ENCODE peak calls at places on chromosomes 16 and 17, in ten cellular contexts. Q is RWPE1, Z is foreskin keratinocyte, K is NCI-H1092, N is MCF 10A, P is transverse colon, T is testis, B is AG09309, H is left ventricle myocardium superior, J is psoas muscle. L is an unnamed sample.

GRCh38 chr17:16878084-16878483 is 93.8 kb downstream of the TNFRSF13B start:
- DNase-seq in Q (no peak), Z (no peak), K (no peak), N (no peak), P (no peak), T (no peak), B (no peak), H (no peak), J (no peak), L (no peak)

GRCh38 chr16:69199382-69199781 is 12.4 kb downstream of the SNTB2 start:
- DNase-seq in Q (no peak), Z (peak), K (no peak), N (peak), P (no peak), T (no peak), B (no peak), H (no peak), J (peak), L (no peak)

GRCh38 chr17:63191610-63192009 is 225.6 kb downstream of the TANC2 start:
- DNase-seq in Q (no peak), Z (no peak), K (no peak), N (no peak), P (peak), T (no peak), B (no peak), H (peak), J (peak), L (no peak)

GRCh38 chr16:22969567-22969966 is 155.6 kb downstream of the HS3ST2 start:
- DNase-seq in Q (peak), Z (peak), K (no peak), N (peak), P (no peak), T (no peak), B (no peak), H (no peak), J (no peak), L (no peak)

GRCh38 chr17:4893721-4894560 is 5.4 kb upstream of the C17orf107 start:
- DNase-seq in Q (no peak), Z (no peak), K (no peak), N (no peak), P (no peak), T (no peak), B (no peak), H (no peak), J (peak), L (no peak)

GRCh38 chr17:35841505-35841904 is 27.2 kb downstream of the HEATR9 start:
- DNase-seq in Q (no peak), Z (no peak), K (no peak), N (peak), P (no peak), T (no peak), B (no peak), H (no peak), J (no peak), L (no peak)

GRCh38 chr17:44113868-44114840 is 9.3 kb downstream of the HDAC5 start:
- DNase-seq in Q (no peak), Z (no peak), K (no peak), N (no peak), P (no peak), T (no peak), B (no peak), H (no peak), J (no peak), L (no peak)

GRCh38 chr17:65055708-65056638 is 567 bp downstream of the GNA13 start:
- DNase-seq in Q (peak), Z (peak), K (no peak), N (peak), P (peak), T (peak), B (no peak), H (peak), J (peak), L (peak)

GRCh38 chr17:37466471-37466870 is 23.2 kb upstream of the DUSP14 start:
- DNase-seq in Q (peak), Z (peak), K (no peak), N (peak), P (no peak), T (no peak), B (no peak), H (no peak), J (no peak), L (no peak)

GRCh38 chr17:61504697-61505096 is 52.5 kb downstream of the TBX4 start:
- DNase-seq in Q (no peak), Z (peak), K (no peak), N (peak), P (no peak), T (no peak), B (peak), H (no peak), J (no peak), L (no peak)

GRCh38 chr16:84048306-84048705 is 5.7 kb upstream of the SLC38A8 start:
- DNase-seq in Q (no peak), Z (no peak), K (no peak), N (peak), P (no peak), T (no peak), B (no peak), H (no peak), J (peak), L (no peak)

GRCh38 chr17:19295478-19296200 is 58.5 kb downstream of the EPN2 start:
- DNase-seq in Q (no peak), Z (no peak), K (no peak), N (no peak), P (no peak), T (no peak), B (no peak), H (no peak), J (no peak), L (no peak)

GRCh38 chr16:83533193-83533592 is 274.6 kb upstream of the HSBP1 start:
- DNase-seq in Q (peak), Z (peak), K (peak), N (peak), P (no peak), T (no peak), B (peak), H (no peak), J (no peak), L (no peak)

GRCh38 chr17:45729284-45729907 is 54.7 kb upstream of the CRHR1 start:
- DNase-seq in Q (no peak), Z (no peak), K (peak), N (no peak), P (no peak), T (no peak), B (no peak), H (no peak), J (no peak), L (no peak)

GRCh38 chr17:77374170-77374936 is 233.6 kb downstream of the SEC14L1 start:
- DNase-seq in Q (no peak), Z (no peak), K (peak), N (no peak), P (peak), T (peak), B (no peak), H (peak), J (peak), L (no peak)

GRCh38 chr17:5472511-5472910 is 3.7 kb upstream of the DHX33 start:
- DNase-seq in Q (no peak), Z (no peak), K (no peak), N (no peak), P (no peak), T (no peak), B (no peak), H (no peak), J (no peak), L (no peak)